ENCODE peak calls at places on chromosomes 16 and 17, in four cellular contexts. R, S, K and D are unnamed samples.

GRCh38 chr17:40547079-40547784 is 18.0 kb downstream of the CCR7 start:
- DNase-seq in K (no peak), R (peak), S (peak), D (no peak)

GRCh38 chr16:12902511-12903324 is 1.3 kb downstream of the SHISA9 start:
- DNase-seq in R (no peak), K (no peak), S (no peak), D (no peak)

GRCh38 chr16:49810769-49811315 is 45.1 kb downstream of the ZNF423 start:
- DNase-seq in K (no peak), R (no peak), S (no peak), D (no peak)

GRCh38 chr17:34598161-34598776 is 18.9 kb downstream of the TMEM132E start:
- DNase-seq in R (no peak), S (no peak), K (no peak), D (no peak)

GRCh38 chr16:606656-607307 is 16.9 kb downstream of the RAB40C start:
- DNase-seq in S (no peak), K (no peak), R (no peak), D (no peak)

GRCh38 chr17:64020068-64020766 is at the start of gene ICAM2:
- DNase-seq in K (peak), S (peak), R (peak), D (no peak)

GRCh38 chr17:59383893-59384292 is 52.4 kb downstream of the YPEL2 start:
- DNase-seq in S (no peak), R (no peak), K (no peak), D (no peak)

GRCh38 chr17:41324180-41325075 is 8.9 kb upstream of the KRTAP17-1 start:
- DNase-seq in S (no peak), R (no peak), K (no peak), D (no peak)

GRCh38 chr17:31266042-31266441 is 31.0 kb downstream of the OMG start:
- DNase-seq in S (no peak), K (no peak), R (peak), D (no peak)

GRCh38 chr16:90016339-90016950 is 2.8 kb downstream of the DBNDD1 start:
- DNase-seq in S (no peak), R (no peak), K (no peak), D (no peak)

GRCh38 chr16:12573730-12574383 is 229.8 kb downstream of the CPPED1 start:
- DNase-seq in S (no peak), R (peak), K (no peak), D (no peak)

GRCh38 chr17:2797226-2797625 is 988 bp downstream of the RAP1GAP2 start:
- DNase-seq in R (no peak), K (no peak), S (no peak), D (no peak)

GRCh38 chr17:19705771-19706770 is 10.3 kb downstream of the SLC47A2 start:
- DNase-seq in K (no peak), S (no peak), R (no peak), D (no peak)

GRCh38 chr17:19755392-19755791 is 7.3 kb upstream of the ALDH3A1 start:
- DNase-seq in R (no peak), K (no peak), S (no peak), D (no peak)

GRCh38 chr17:40350410-40351184 is 13.9 kb downstream of the GJD3 start:
- DNase-seq in S (no peak), R (no peak), K (no peak), D (peak)

GRCh38 chr17:42188749-42189650 is 3.7 kb upstream of the HCRT start:
- DNase-seq in S (peak), R (no peak), K (no peak), D (no peak)

GRCh38 chr17:51407576-51407975 is 147.2 kb downstream of the UTP18 start:
- DNase-seq in S (no peak), K (no peak), R (no peak), D (no peak)

GRCh38 chr17:74987418-74987908 is at the start of gene CDR2L:
- DNase-seq in S (peak), K (peak), R (peak), D (peak)

GRCh38 chr17:63497708-63498483 is 21.0 kb downstream of the ACE start:
- DNase-seq in R (peak), K (no peak), S (no peak), D (no peak)

GRCh38 chr17:17235212-17236174 is 1.5 kb downstream of the FLCN start:
- DNase-seq in K (peak), S (no peak), R (no peak), D (no peak)
- H3K27ac ChIP-seq in K (peak), S (peak), R (no peak), D (peak)

GRCh38 chr16:5826332-5826731 is 728.7 kb upstream of the EEF2KMT start:
- DNase-seq in R (no peak), S (no peak), K (no peak), D (no peak)
- H3K27ac ChIP-seq in R (no peak), S (no peak), K (no peak), D (no peak)

GRCh38 chr17:65163990-65164495 is 26.9 kb downstream of the RGS9 start:
- DNase-seq in K (no peak), S (no peak), R (peak), D (no peak)
- H3K27ac ChIP-seq in K (no peak), S (no peak), R (peak), D (no peak)

GRCh38 chr17:50169121-50169764 is 3.4 kb downstream of the SGCA start:
- DNase-seq in R (peak), K (no peak), S (no peak), D (peak)
- H3K27ac ChIP-seq in R (no peak), K (no peak), S (peak), D (no peak)

DNA sequence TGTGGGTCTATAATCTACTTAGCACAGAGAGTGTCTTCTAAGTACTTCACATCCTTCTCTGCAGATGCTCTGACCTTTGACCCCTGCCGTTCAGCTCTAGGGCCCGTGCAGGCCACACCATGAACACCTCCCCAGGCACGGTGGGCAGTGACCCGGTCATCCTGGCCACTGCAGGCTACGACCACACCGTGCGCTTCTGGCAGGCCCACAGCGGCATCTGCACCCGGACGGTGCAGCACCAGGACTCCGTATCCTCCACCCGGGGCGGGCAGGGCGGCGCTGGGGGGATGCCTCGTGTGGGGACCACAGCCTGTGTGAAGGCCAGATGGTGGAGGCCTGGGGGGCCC is 686 bp downstream of the MLST8 start:
- DNase-seq in K (peak), S (peak), R (no peak), D (no peak)
- H3K27ac ChIP-seq in K (peak), S (peak), R (peak), D (peak)

GRCh38 chr17:76036497-76037380 is 9.6 kb upstream of the EVPL start:
- DNase-seq in K (no peak), S (no peak), R (no peak), D (no peak)
- H3K27ac ChIP-seq in K (no peak), S (no peak), R (no peak), D (no peak)